ENCODE peak calls at places on chromosomes 7 and 10, in ten cellular contexts. One of them, this sample, is unnamed.

GRCh38 chr10:9209105-9209798 is 1154.8 kb downstream of the GATA3 start:
- DNase-seq in A549: peak
- DNase-seq in neural progenitor cell: peak
- DNase-seq in Karpas-422: peak
- DNase-seq in CD8-positive, alpha-beta memory T cell: peak
- DNase-seq in ovary: peak
- DNase-seq in right lobe of liver: peak
- DNase-seq in cardiac muscle cell: peak
- DNase-seq in fibroblast of pulmonary artery: peak
- DNase-seq in lower leg skin: peak
- DNase-seq in this sample: peak

GRCh38 chr7:92717982-92718716 is 118.2 kb downstream of the CDK6 start:
- DNase-seq in CD8-positive, alpha-beta memory T cell: peak
- DNase-seq in A549: peak
- DNase-seq in ovary: no peak
- DNase-seq in right lobe of liver: no peak
- DNase-seq in Karpas-422: no peak
- DNase-seq in neural progenitor cell: no peak
- DNase-seq in lower leg skin: peak
- DNase-seq in cardiac muscle cell: no peak
- DNase-seq in fibroblast of pulmonary artery: peak
- DNase-seq in this sample: no peak

GRCh38 chr10:88791924-88792323 is 10.6 kb upstream of the LIPM start:
- DNase-seq in A549: peak
- DNase-seq in ovary: no peak
- DNase-seq in CD8-positive, alpha-beta memory T cell: no peak
- DNase-seq in right lobe of liver: no peak
- DNase-seq in neural progenitor cell: peak
- DNase-seq in Karpas-422: peak
- DNase-seq in cardiac muscle cell: peak
- DNase-seq in fibroblast of pulmonary artery: peak
- DNase-seq in lower leg skin: no peak
- DNase-seq in this sample: no peak

GRCh38 chr7:424301-424935 is 95.2 kb downstream of the PDGFA start:
- DNase-seq in lower leg skin: no peak
- DNase-seq in fibroblast of pulmonary artery: no peak
- DNase-seq in CD8-positive, alpha-beta memory T cell: no peak
- DNase-seq in right lobe of liver: no peak
- DNase-seq in ovary: no peak
- DNase-seq in cardiac muscle cell: no peak
- DNase-seq in neural progenitor cell: no peak
- DNase-seq in A549: no peak
- DNase-seq in Karpas-422: no peak
- DNase-seq in this sample: no peak

GRCh38 chr7:149496642-149497391 is 792 bp downstream of the ZNF746 start:
- DNase-seq in right lobe of liver: peak
- DNase-seq in ovary: peak
- DNase-seq in CD8-positive, alpha-beta memory T cell: peak
- DNase-seq in Karpas-422: peak
- DNase-seq in fibroblast of pulmonary artery: peak
- DNase-seq in A549: no peak
- DNase-seq in neural progenitor cell: peak
- DNase-seq in cardiac muscle cell: peak
- DNase-seq in lower leg skin: no peak
- DNase-seq in this sample: no peak

GRCh38 chr7:103962070-103962469 is 27.4 kb downstream of the RELN start:
- DNase-seq in right lobe of liver: no peak
- DNase-seq in cardiac muscle cell: peak
- DNase-seq in CD8-positive, alpha-beta memory T cell: no peak
- DNase-seq in ovary: no peak
- DNase-seq in Karpas-422: no peak
- DNase-seq in fibroblast of pulmonary artery: no peak
- DNase-seq in A549: no peak
- DNase-seq in lower leg skin: no peak
- DNase-seq in neural progenitor cell: no peak
- DNase-seq in this sample: no peak

GRCh38 chr10:114545071-114545470 is 113.0 kb downstream of the ABLIM1 start:
- DNase-seq in ovary: no peak
- DNase-seq in A549: no peak
- DNase-seq in cardiac muscle cell: no peak
- DNase-seq in Karpas-422: no peak
- DNase-seq in right lobe of liver: no peak
- DNase-seq in lower leg skin: no peak
- DNase-seq in neural progenitor cell: no peak
- DNase-seq in fibroblast of pulmonary artery: no peak
- DNase-seq in CD8-positive, alpha-beta memory T cell: no peak
- DNase-seq in this sample: no peak

GRCh38 chr7:13197501-13197900 is 510.1 kb downstream of the ARL4A start:
- DNase-seq in CD8-positive, alpha-beta memory T cell: no peak
- DNase-seq in fibroblast of pulmonary artery: peak
- DNase-seq in neural progenitor cell: no peak
- DNase-seq in lower leg skin: no peak
- DNase-seq in right lobe of liver: no peak
- DNase-seq in Karpas-422: no peak
- DNase-seq in cardiac muscle cell: no peak
- DNase-seq in ovary: no peak
- DNase-seq in A549: no peak
- DNase-seq in this sample: no peak

GRCh38 chr7:54877683-54878082 is 118.7 kb upstream of the SEC61G start:
- DNase-seq in fibroblast of pulmonary artery: peak
- DNase-seq in lower leg skin: no peak
- DNase-seq in A549: no peak
- DNase-seq in neural progenitor cell: no peak
- DNase-seq in right lobe of liver: no peak
- DNase-seq in Karpas-422: no peak
- DNase-seq in ovary: no peak
- DNase-seq in cardiac muscle cell: no peak
- DNase-seq in CD8-positive, alpha-beta memory T cell: no peak
- DNase-seq in this sample: no peak

DNA sequence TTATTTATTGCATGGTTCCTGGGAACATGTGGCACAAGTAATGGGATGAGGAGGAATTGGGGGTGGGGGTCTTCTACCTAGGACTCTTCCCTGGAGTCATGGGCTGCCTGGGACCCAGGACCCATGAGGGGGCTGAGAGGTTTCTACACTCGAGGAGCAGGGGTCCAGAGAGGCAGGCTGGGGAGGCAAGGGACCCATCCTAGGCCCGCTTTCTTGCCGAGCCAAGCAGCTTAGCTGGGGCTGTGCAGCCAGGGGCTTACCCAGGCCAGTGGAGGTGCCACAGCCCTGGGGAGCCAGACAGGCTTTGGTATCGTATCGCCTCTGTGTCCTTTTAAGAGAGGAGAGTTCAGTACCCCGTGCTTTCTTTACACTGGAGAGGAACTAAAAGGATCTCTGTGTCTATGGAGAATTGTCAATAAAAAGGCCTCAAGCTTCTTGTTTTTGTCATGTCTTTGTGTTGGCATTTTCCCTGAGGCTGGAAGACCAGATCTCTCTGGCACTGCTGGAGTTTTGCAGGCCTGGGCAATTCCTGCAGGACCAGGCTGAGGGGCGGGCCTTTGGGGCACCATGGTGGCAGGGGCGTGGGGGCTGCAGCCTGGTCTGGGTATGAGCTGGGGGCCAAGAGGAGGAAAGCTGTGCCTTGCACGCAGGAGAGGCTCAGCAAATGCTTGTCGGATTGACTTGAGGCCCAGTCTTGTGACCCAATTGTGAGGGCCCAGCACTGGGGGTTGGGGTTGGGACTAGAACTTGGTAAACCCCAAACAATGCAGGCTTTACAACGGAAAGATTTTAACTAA is 11.1 kb downstream of the SFRP5 start:
- DNase-seq in fibroblast of pulmonary artery: no peak
- DNase-seq in Karpas-422: no peak
- DNase-seq in lower leg skin: no peak
- DNase-seq in neural progenitor cell: no peak
- DNase-seq in ovary: no peak
- DNase-seq in cardiac muscle cell: no peak
- DNase-seq in A549: no peak
- DNase-seq in CD8-positive, alpha-beta memory T cell: no peak
- DNase-seq in right lobe of liver: no peak
- DNase-seq in this sample: no peak
- H3K4me3 ChIP-seq in fibroblast of pulmonary artery: no peak
- H3K4me3 ChIP-seq in Karpas-422: no peak
- H3K4me3 ChIP-seq in lower leg skin: no peak
- H3K4me3 ChIP-seq in neural progenitor cell: no peak
- H3K4me3 ChIP-seq in ovary: no peak
- H3K4me3 ChIP-seq in cardiac muscle cell: no peak
- H3K4me3 ChIP-seq in A549: no peak
- H3K4me3 ChIP-seq in CD8-positive, alpha-beta memory T cell: no peak
- H3K4me3 ChIP-seq in right lobe of liver: no peak
- H3K4me3 ChIP-seq in this sample: no peak

GRCh38 chr7:50349963-50350944 is 45.7 kb downstream of the IKZF1 start:
- DNase-seq in A549: no peak
- DNase-seq in CD8-positive, alpha-beta memory T cell: peak
- DNase-seq in cardiac muscle cell: no peak
- DNase-seq in Karpas-422: no peak
- DNase-seq in neural progenitor cell: no peak
- DNase-seq in fibroblast of pulmonary artery: no peak
- DNase-seq in ovary: no peak
- DNase-seq in right lobe of liver: no peak
- DNase-seq in lower leg skin: no peak
- DNase-seq in this sample: no peak

GRCh38 chr7:50348469-50349162 is 44.1 kb downstream of the IKZF1 start:
- DNase-seq in right lobe of liver: no peak
- DNase-seq in fibroblast of pulmonary artery: no peak
- DNase-seq in lower leg skin: no peak
- DNase-seq in ovary: no peak
- DNase-seq in CD8-positive, alpha-beta memory T cell: no peak
- DNase-seq in neural progenitor cell: no peak
- DNase-seq in A549: no peak
- DNase-seq in cardiac muscle cell: no peak
- DNase-seq in Karpas-422: no peak
- DNase-seq in this sample: no peak

GRCh38 chr7:50347693-50348092 is 43.2 kb downstream of the IKZF1 start:
- DNase-seq in A549: no peak
- DNase-seq in Karpas-422: no peak
- DNase-seq in neural progenitor cell: no peak
- DNase-seq in CD8-positive, alpha-beta memory T cell: no peak
- DNase-seq in cardiac muscle cell: no peak
- DNase-seq in lower leg skin: no peak
- DNase-seq in fibroblast of pulmonary artery: no peak
- DNase-seq in right lobe of liver: no peak
- DNase-seq in ovary: no peak
- DNase-seq in this sample: no peak

GRCh38 chr7:50349399-50349798 is 44.9 kb downstream of the IKZF1 start:
- DNase-seq in right lobe of liver: no peak
- DNase-seq in fibroblast of pulmonary artery: no peak
- DNase-seq in ovary: no peak
- DNase-seq in lower leg skin: no peak
- DNase-seq in neural progenitor cell: no peak
- DNase-seq in A549: no peak
- DNase-seq in Karpas-422: no peak
- DNase-seq in CD8-positive, alpha-beta memory T cell: no peak
- DNase-seq in cardiac muscle cell: no peak
- DNase-seq in this sample: no peak

GRCh38 chr7:50346548-50347497 is 42.3 kb downstream of the IKZF1 start:
- DNase-seq in cardiac muscle cell: no peak
- DNase-seq in ovary: no peak
- DNase-seq in neural progenitor cell: no peak
- DNase-seq in CD8-positive, alpha-beta memory T cell: no peak
- DNase-seq in A549: no peak
- DNase-seq in lower leg skin: no peak
- DNase-seq in fibroblast of pulmonary artery: no peak
- DNase-seq in Karpas-422: no peak
- DNase-seq in right lobe of liver: no peak
- DNase-seq in this sample: no peak
- H3K4me3 ChIP-seq in cardiac muscle cell: no peak
- H3K4me3 ChIP-seq in ovary: no peak
- H3K4me3 ChIP-seq in neural progenitor cell: no peak
- H3K4me3 ChIP-seq in CD8-positive, alpha-beta memory T cell: peak
- H3K4me3 ChIP-seq in A549: no peak
- H3K4me3 ChIP-seq in lower leg skin: no peak
- H3K4me3 ChIP-seq in fibroblast of pulmonary artery: no peak
- H3K4me3 ChIP-seq in Karpas-422: no peak
- H3K4me3 ChIP-seq in right lobe of liver: no peak
- H3K4me3 ChIP-seq in this sample: no peak

GRCh38 chr10:72184156-72184555 is 31.7 kb upstream of the ANAPC16 start:
- DNase-seq in lower leg skin: no peak
- DNase-seq in CD8-positive, alpha-beta memory T cell: no peak
- DNase-seq in ovary: no peak
- DNase-seq in cardiac muscle cell: no peak
- DNase-seq in fibroblast of pulmonary artery: no peak
- DNase-seq in right lobe of liver: no peak
- DNase-seq in Karpas-422: no peak
- DNase-seq in neural progenitor cell: no peak
- DNase-seq in A549: no peak
- DNase-seq in this sample: no peak

GRCh38 chr10:72186633-72187330 is 29.0 kb upstream of the ANAPC16 start:
- DNase-seq in neural progenitor cell: no peak
- DNase-seq in Karpas-422: no peak
- DNase-seq in ovary: no peak
- DNase-seq in fibroblast of pulmonary artery: peak
- DNase-seq in cardiac muscle cell: no peak
- DNase-seq in A549: no peak
- DNase-seq in right lobe of liver: no peak
- DNase-seq in CD8-positive, alpha-beta memory T cell: no peak
- DNase-seq in lower leg skin: no peak
- DNase-seq in this sample: no peak

GRCh38 chr10:72186213-72186612 is 29.6 kb upstream of the ANAPC16 start:
- DNase-seq in CD8-positive, alpha-beta memory T cell: no peak
- DNase-seq in neural progenitor cell: no peak
- DNase-seq in fibroblast of pulmonary artery: peak
- DNase-seq in Karpas-422: no peak
- DNase-seq in lower leg skin: no peak
- DNase-seq in cardiac muscle cell: no peak
- DNase-seq in ovary: no peak
- DNase-seq in A549: no peak
- DNase-seq in right lobe of liver: no peak
- DNase-seq in this sample: no peak
- H3K4me3 ChIP-seq in CD8-positive, alpha-beta memory T cell: no peak
- H3K4me3 ChIP-seq in neural progenitor cell: no peak
- H3K4me3 ChIP-seq in fibroblast of pulmonary artery: peak
- H3K4me3 ChIP-seq in Karpas-422: no peak
- H3K4me3 ChIP-seq in lower leg skin: no peak
- H3K4me3 ChIP-seq in cardiac muscle cell: no peak
- H3K4me3 ChIP-seq in ovary: no peak
- H3K4me3 ChIP-seq in A549: no peak
- H3K4me3 ChIP-seq in right lobe of liver: no peak
- H3K4me3 ChIP-seq in this sample: no peak

GRCh38 chr10:26755443-26755903 is 58.0 kb downstream of the PDSS1 start:
- DNase-seq in right lobe of liver: no peak
- DNase-seq in ovary: no peak
- DNase-seq in cardiac muscle cell: no peak
- DNase-seq in A549: no peak
- DNase-seq in Karpas-422: no peak
- DNase-seq in neural progenitor cell: peak
- DNase-seq in fibroblast of pulmonary artery: peak
- DNase-seq in lower leg skin: no peak
- DNase-seq in CD8-positive, alpha-beta memory T cell: no peak
- DNase-seq in this sample: peak
- H3K4me3 ChIP-seq in right lobe of liver: no peak
- H3K4me3 ChIP-seq in ovary: no peak
- H3K4me3 ChIP-seq in cardiac muscle cell: no peak
- H3K4me3 ChIP-seq in A549: no peak
- H3K4me3 ChIP-seq in Karpas-422: no peak
- H3K4me3 ChIP-seq in neural progenitor cell: no peak
- H3K4me3 ChIP-seq in fibroblast of pulmonary artery: no peak
- H3K4me3 ChIP-seq in lower leg skin: no peak
- H3K4me3 ChIP-seq in CD8-positive, alpha-beta memory T cell: no peak
- H3K4me3 ChIP-seq in this sample: no peak